ENCODE peak calls at places on chromosomes 2 and 18, in five cellular contexts. T, F, M, W and G are unnamed samples.

GRCh38 chr2:153416071-153416470 is 62.5 kb downstream of the RPRM start:
- DNase-seq in T (no peak), F (no peak), M (no peak), W (no peak), G (no peak)

GRCh38 chr2:17162721-17163120 is 355.5 kb downstream of the RAD51AP2 start:
- DNase-seq in T (no peak), F (no peak), M (no peak), W (no peak), G (no peak)

GRCh38 chr2:161910200-161910599 is 163.8 kb downstream of the DPP4 start:
- DNase-seq in T (no peak), F (no peak), M (no peak), W (no peak), G (no peak)

GRCh38 chr2:12657560-12657959 is 59.2 kb upstream of the TRIB2 start:
- DNase-seq in T (no peak), F (no peak), M (no peak), W (no peak), G (no peak)

GRCh38 chr2:158753561-158754302 is 41.4 kb upstream of the DAPL1 start:
- DNase-seq in T (peak; percentile 68), F (no peak), M (peak; percentile 71), W (no peak), G (peak; percentile 10)

GRCh38 chr2:240024766-240025165 is 376 bp downstream of the NDUFA10 start:
- DNase-seq in T (no peak), F (no peak), M (no peak), W (no peak), G (no peak)

GRCh38 chr2:63642941-63643340 is 54.2 kb downstream of the MDH1 start:
- DNase-seq in T (peak; percentile 23), F (no peak), M (no peak), W (no peak), G (no peak)

GRCh38 chr2:64212801-64213321 is 68.6 kb upstream of the PELI1 start:
- DNase-seq in T (peak; percentile 31), F (no peak), M (no peak), W (no peak), G (no peak)

GRCh38 chr2:205700331-205701132 is 18.2 kb downstream of the NRP2 start:
- DNase-seq in T (peak; percentile 90), F (no peak), M (no peak), W (no peak), G (peak; percentile 61)

GRCh38 chr2:146094185-146094584 is 1574.3 kb upstream of the ZEB2 start:
- DNase-seq in T (no peak), F (no peak), M (no peak), W (no peak), G (no peak)

GRCh38 chr2:126998486-126998885 is 99.8 kb downstream of the TEX51 start:
- DNase-seq in T (no peak), F (no peak), M (no peak), W (no peak), G (no peak)

GRCh38 chr2:3637311-3637675 is 20.7 kb upstream of the ALLC start:
- DNase-seq in T (no peak), F (peak; percentile 16), M (no peak), W (peak; percentile 2), G (no peak)

GRCh38 chr2:200225943-200226342 is 80.5 kb upstream of the SPATS2L start:
- DNase-seq in T (peak; percentile 28), F (no peak), M (no peak), W (no peak), G (no peak)

GRCh38 chr2:189613650-189614420 is 33.2 kb upstream of the SLC40A1 start:
- DNase-seq in T (peak; percentile 75), F (no peak), M (peak; percentile 5), W (peak; percentile 46), G (peak; percentile 54)

GRCh38 chr2:201319511-201319910 is 37.6 kb downstream of the FLACC1 start:
- DNase-seq in T (no peak), F (no peak), M (no peak), W (no peak), G (no peak)

GRCh38 chr18:39205565-39205964 is 1640.0 kb upstream of the CELF4 start:
- DNase-seq in T (no peak), F (no peak), M (no peak), W (no peak), G (no peak)

GRCh38 chr2:225282858-225283693 is 116.4 kb upstream of the NYAP2 start:
- DNase-seq in T (peak; percentile 41), F (no peak), M (peak; percentile 33), W (no peak), G (peak; percentile 64)

GRCh38 chr2:64018715-64019082 is 529 bp downstream of the VPS54 start:
- DNase-seq in T (no peak), F (peak; percentile 85), M (no peak), W (peak; percentile 59), G (peak; percentile 61)

GRCh38 chr2:96146881-96147592 is 1.8 kb upstream of the DUSP2 start:
- DNase-seq in T (no peak), F (peak; percentile 56), M (peak; percentile 85), W (peak; percentile 56), G (no peak)

GRCh38 chr18:59354731-59355130 is 4.3 kb downstream of the LMAN1 start:
- DNase-seq in T (no peak), F (no peak), M (no peak), W (no peak), G (no peak)

GRCh38 chr18:3585656-3586509 is 135.9 kb downstream of the TGIF1 start:
- DNase-seq in T (peak; percentile 78), F (peak; percentile 89), M (peak; percentile 73), W (peak; percentile 76), G (peak; percentile 65)

GRCh38 chr2:101690547-101691182 is 6.8 kb upstream of the MAP4K4 start:
- DNase-seq in T (no peak), F (no peak), M (no peak), W (no peak), G (no peak)

GRCh38 chr2:190318931-190319556 is 582 bp downstream of the HIBCH start:
- DNase-seq in T (peak; percentile 12), F (no peak), M (peak; percentile 22), W (no peak), G (no peak)

GRCh38 chr2:231062776-231063175 is 6.1 kb downstream of the PSMD1 start:
- DNase-seq in T (no peak), F (no peak), M (no peak), W (no peak), G (no peak)
- H3K36me3 ChIP-seq in T (peaks cover 23% of the 10 kb centered on the region), F (peaks cover 63% of the 10 kb centered on the region), M (peaks cover 55% of the 10 kb centered on the region), W (no peaks in the 10 kb centered on the region), G (peaks cover 83% of the 10 kb centered on the region)

GRCh38 chr2:148814143-148814852 is 60.7 kb upstream of the KIF5C start:
- DNase-seq in T (peak; percentile 64), F (no peak), M (no peak), W (no peak), G (peak; percentile 41)
- H3K4me3 ChIP-seq in T (no peak overlapping the region), F (no peak overlapping the region), M (no peak overlapping the region), W (no peak overlapping the region), G (no peak overlapping the region)

GRCh38 chr2:115739574-115739973 is 1297.1 kb downstream of the DPP10 start:
- DNase-seq in T (no peak), F (no peak), M (no peak), W (no peak), G (no peak)
- H3K9me3 ChIP-seq in T (peaks cover 3% of the 10 kb centered on the region), F (no peaks in the 10 kb centered on the region), M (peaks cover 3% of the 10 kb centered on the region), W (no peaks in the 10 kb centered on the region), G (no peaks in the 10 kb centered on the region)

DNA sequence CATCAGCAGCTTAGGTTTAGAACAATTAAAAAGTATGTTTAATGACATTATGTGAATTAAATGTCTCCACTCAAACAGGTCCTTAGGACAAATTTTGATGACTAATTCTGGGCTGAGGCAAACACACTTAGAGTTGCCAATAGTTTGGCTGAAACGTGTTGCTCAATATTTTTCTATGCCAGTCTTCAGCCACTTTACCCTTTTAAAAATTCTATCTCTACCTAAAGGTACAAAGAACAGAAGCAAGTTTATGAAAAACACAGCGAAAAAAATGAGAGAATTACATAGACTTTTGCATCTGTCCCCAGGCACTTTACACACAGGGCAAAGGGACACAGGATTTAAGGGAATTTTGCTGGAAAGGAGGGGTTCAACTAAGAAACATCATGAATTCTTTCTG is 4.5 kb downstream of the IDH1 start:
- DNase-seq in T (peak; percentile 17), F (no peak), M (no peak), W (no peak), G (no peak)
- H3K36me3 ChIP-seq in T (peaks cover 14% of the 10 kb centered on the region), F (peaks cover 68% of the 10 kb centered on the region), M (peaks cover 48% of the 10 kb centered on the region), W (no peaks in the 10 kb centered on the region), G (peaks cover 17% of the 10 kb centered on the region)

DNA sequence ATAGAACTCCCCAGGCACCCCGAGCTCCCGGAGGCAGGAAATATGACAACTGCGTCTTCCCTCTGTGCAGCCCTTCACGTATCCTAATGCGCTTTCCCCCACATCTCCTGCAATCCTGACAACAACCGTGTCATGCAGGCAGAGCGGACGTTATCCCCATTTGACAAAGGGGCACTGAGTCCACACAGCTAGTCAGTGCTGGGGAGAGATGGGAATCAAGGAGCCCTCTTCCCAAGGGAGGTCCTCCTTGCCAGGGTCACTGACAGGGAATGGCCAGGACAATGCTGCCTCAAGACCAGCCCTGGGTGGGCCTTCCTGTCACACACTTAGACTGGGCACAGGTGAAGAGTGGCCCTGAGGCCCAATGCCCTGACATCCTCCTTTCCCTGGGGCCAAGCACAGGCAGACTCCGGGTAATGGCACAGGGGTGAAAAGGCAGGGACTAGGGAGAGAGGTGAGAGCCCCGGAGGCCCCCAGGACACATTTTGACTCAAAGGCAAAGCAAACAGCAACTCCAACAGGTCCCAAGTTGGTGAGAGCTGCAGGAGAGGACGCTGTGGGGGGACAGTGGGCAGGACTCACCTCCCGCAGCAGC is 2.2 kb downstream of the ADCY3 start:
- DNase-seq in T (no peak), F (no peak), M (no peak), W (no peak), G (no peak)
- H3K4me3 ChIP-seq in T (no peak overlapping the region), F (peak overlapping the region; percentile 51), M (no peak overlapping the region), W (no peak overlapping the region), G (no peak overlapping the region)

GRCh38 chr2:228614741-228615140 is 433.3 kb upstream of the SPHKAP start:
- DNase-seq in T (no peak), F (no peak), M (no peak), W (no peak), G (no peak)
- H3K9me3 ChIP-seq in T (peaks cover 2% of the 10 kb centered on the region), F (no peaks in the 10 kb centered on the region), M (peaks cover 4% of the 10 kb centered on the region), W (no peaks in the 10 kb centered on the region), G (no peaks in the 10 kb centered on the region)

GRCh38 chr2:98548920-98549818 is 59.1 kb downstream of the COA5 start:
- DNase-seq in T (no peak), F (no peak), M (no peak), W (no peak), G (no peak)
- H3K36me3 ChIP-seq in T (peaks cover 13% of the 10 kb centered on the region), F (peaks cover 84% of the 10 kb centered on the region), M (peaks cover 5% of the 10 kb centered on the region), W (no peaks in the 10 kb centered on the region), G (peaks cover 5% of the 10 kb centered on the region)

DNA sequence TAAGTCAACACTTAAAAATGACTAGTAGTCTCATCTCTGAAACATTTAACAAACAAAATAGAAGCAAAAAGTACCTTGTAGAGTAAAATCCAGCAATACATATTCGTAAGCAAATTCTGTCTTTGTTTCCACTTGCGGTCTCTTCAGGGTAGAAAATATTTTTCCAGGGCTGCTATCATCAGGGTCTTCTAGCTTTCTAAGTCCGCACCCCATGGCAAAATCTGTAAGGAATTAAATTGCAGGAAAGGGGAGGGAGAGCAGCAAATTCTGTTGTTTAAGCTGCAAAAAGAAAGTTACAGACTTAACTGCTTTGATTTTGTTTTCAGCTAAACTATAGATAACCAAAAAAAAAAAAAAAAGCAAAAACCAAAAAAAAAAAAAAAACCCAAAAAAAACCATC is at the start of gene RFTN2:
- DNase-seq in T (peak; percentile 16), F (no peak), M (no peak), W (no peak), G (no peak)
- H3K4me3 ChIP-seq in T (peak within 1 kb of the TSS; percentile 53), F (peak within 1 kb of the TSS; percentile 38), M (no peak within 1 kb of the TSS), W (peak within 1 kb of the TSS; percentile 15), G (peak within 1 kb of the TSS; percentile 46)